ENCODE peak calls at places on chromosomes 3 and 15, in nine cellular contexts. One of them, this sample, is unnamed.

GRCh38 chr15:85318048-85318731 is 62.2 kb upstream of the AKAP13 start:
- DNase-seq in HFF-Myc: peak
- DNase-seq in left lung: no peak
- DNase-seq in cardiac fibroblast: peak
- DNase-seq in brain microvascular endothelial cell: peak
- DNase-seq in BJ: peak
- DNase-seq in astrocyte of the cerebellum: peak
- DNase-seq in A549: peak
- DNase-seq in PC-3: peak
- DNase-seq in this sample: peak

GRCh38 chr15:72813345-72814004 is 29.9 kb upstream of the ADPGK start:
- DNase-seq in BJ: no peak
- DNase-seq in brain microvascular endothelial cell: no peak
- DNase-seq in cardiac fibroblast: no peak
- DNase-seq in PC-3: peak
- DNase-seq in astrocyte of the cerebellum: no peak
- DNase-seq in A549: no peak
- DNase-seq in HFF-Myc: no peak
- DNase-seq in left lung: no peak
- DNase-seq in this sample: no peak

GRCh38 chr3:127747066-127747465 is 74.3 kb downstream of the ABTB1 start:
- DNase-seq in A549: no peak
- DNase-seq in left lung: no peak
- DNase-seq in cardiac fibroblast: no peak
- DNase-seq in brain microvascular endothelial cell: no peak
- DNase-seq in astrocyte of the cerebellum: no peak
- DNase-seq in BJ: no peak
- DNase-seq in HFF-Myc: no peak
- DNase-seq in PC-3: no peak
- DNase-seq in this sample: no peak

GRCh38 chr15:75861750-75862402 is 18.6 kb downstream of the UBE2Q2 start:
- DNase-seq in left lung: no peak
- DNase-seq in astrocyte of the cerebellum: no peak
- DNase-seq in BJ: no peak
- DNase-seq in A549: no peak
- DNase-seq in HFF-Myc: no peak
- DNase-seq in brain microvascular endothelial cell: peak
- DNase-seq in cardiac fibroblast: peak
- DNase-seq in PC-3: peak
- DNase-seq in this sample: peak

GRCh38 chr3:172461530-172462138 is 13.4 kb upstream of the GHSR start:
- DNase-seq in cardiac fibroblast: peak
- DNase-seq in brain microvascular endothelial cell: no peak
- DNase-seq in HFF-Myc: peak
- DNase-seq in astrocyte of the cerebellum: no peak
- DNase-seq in PC-3: peak
- DNase-seq in left lung: no peak
- DNase-seq in BJ: no peak
- DNase-seq in A549: peak
- DNase-seq in this sample: peak

GRCh38 chr3:44886561-44886960 is 12.2 kb downstream of the TGM4 start:
- DNase-seq in A549: peak
- DNase-seq in astrocyte of the cerebellum: no peak
- DNase-seq in cardiac fibroblast: peak
- DNase-seq in HFF-Myc: no peak
- DNase-seq in left lung: no peak
- DNase-seq in brain microvascular endothelial cell: no peak
- DNase-seq in PC-3: peak
- DNase-seq in BJ: no peak
- DNase-seq in this sample: peak

GRCh38 chr3:113825090-113825489 is 13.5 kb upstream of the GRAMD1C start:
- DNase-seq in PC-3: peak
- DNase-seq in cardiac fibroblast: peak
- DNase-seq in left lung: no peak
- DNase-seq in astrocyte of the cerebellum: no peak
- DNase-seq in brain microvascular endothelial cell: peak
- DNase-seq in BJ: no peak
- DNase-seq in A549: peak
- DNase-seq in HFF-Myc: no peak
- DNase-seq in this sample: peak

GRCh38 chr3:152260026-152260425 is 8.7 kb upstream of the MBNL1 start:
- DNase-seq in left lung: no peak
- DNase-seq in BJ: no peak
- DNase-seq in brain microvascular endothelial cell: peak
- DNase-seq in astrocyte of the cerebellum: no peak
- DNase-seq in PC-3: peak
- DNase-seq in A549: no peak
- DNase-seq in cardiac fibroblast: peak
- DNase-seq in HFF-Myc: no peak
- DNase-seq in this sample: peak

GRCh38 chr15:29348308-29348914 is 78.8 kb upstream of the NSMCE3 start:
- DNase-seq in astrocyte of the cerebellum: no peak
- DNase-seq in A549: no peak
- DNase-seq in BJ: no peak
- DNase-seq in PC-3: no peak
- DNase-seq in brain microvascular endothelial cell: no peak
- DNase-seq in HFF-Myc: no peak
- DNase-seq in cardiac fibroblast: no peak
- DNase-seq in left lung: no peak
- DNase-seq in this sample: no peak

GRCh38 chr3:118846176-118846575 is 188.5 kb downstream of the IGSF11 start:
- DNase-seq in A549: no peak
- DNase-seq in PC-3: no peak
- DNase-seq in cardiac fibroblast: no peak
- DNase-seq in brain microvascular endothelial cell: no peak
- DNase-seq in left lung: no peak
- DNase-seq in astrocyte of the cerebellum: no peak
- DNase-seq in BJ: no peak
- DNase-seq in HFF-Myc: no peak
- DNase-seq in this sample: no peak

GRCh38 chr3:53130179-53131135 is at the start of gene RFT1:
- DNase-seq in astrocyte of the cerebellum: peak
- DNase-seq in PC-3: peak
- DNase-seq in BJ: peak
- DNase-seq in A549: peak
- DNase-seq in brain microvascular endothelial cell: peak
- DNase-seq in left lung: peak
- DNase-seq in HFF-Myc: peak
- DNase-seq in cardiac fibroblast: peak
- DNase-seq in this sample: peak

GRCh38 chr15:85329561-85330421 is 50.6 kb upstream of the AKAP13 start:
- DNase-seq in left lung: no peak
- DNase-seq in BJ: no peak
- DNase-seq in HFF-Myc: peak
- DNase-seq in A549: peak
- DNase-seq in cardiac fibroblast: peak
- DNase-seq in PC-3: no peak
- DNase-seq in brain microvascular endothelial cell: peak
- DNase-seq in astrocyte of the cerebellum: no peak
- DNase-seq in this sample: peak

GRCh38 chr3:195183071-195183776 is 87.7 kb downstream of the XXYLT1 start:
- DNase-seq in left lung: no peak
- DNase-seq in HFF-Myc: no peak
- DNase-seq in cardiac fibroblast: peak
- DNase-seq in brain microvascular endothelial cell: no peak
- DNase-seq in BJ: no peak
- DNase-seq in astrocyte of the cerebellum: no peak
- DNase-seq in A549: no peak
- DNase-seq in PC-3: no peak
- DNase-seq in this sample: no peak

GRCh38 chr3:128563439-128563838 is 70.4 kb upstream of the GATA2 start:
- DNase-seq in HFF-Myc: no peak
- DNase-seq in brain microvascular endothelial cell: no peak
- DNase-seq in cardiac fibroblast: peak
- DNase-seq in astrocyte of the cerebellum: no peak
- DNase-seq in BJ: no peak
- DNase-seq in A549: no peak
- DNase-seq in left lung: no peak
- DNase-seq in PC-3: no peak
- DNase-seq in this sample: no peak

GRCh38 chr15:74390552-74391288 is 23.3 kb upstream of the CYP11A1 start:
- DNase-seq in BJ: no peak
- DNase-seq in HFF-Myc: no peak
- DNase-seq in brain microvascular endothelial cell: no peak
- DNase-seq in left lung: no peak
- DNase-seq in PC-3: no peak
- DNase-seq in astrocyte of the cerebellum: no peak
- DNase-seq in A549: no peak
- DNase-seq in cardiac fibroblast: no peak
- DNase-seq in this sample: no peak

GRCh38 chr15:101625980-101626379 is 26.2 kb downstream of the TM2D3 start:
- DNase-seq in A549: no peak
- DNase-seq in left lung: no peak
- DNase-seq in astrocyte of the cerebellum: no peak
- DNase-seq in cardiac fibroblast: peak
- DNase-seq in HFF-Myc: no peak
- DNase-seq in BJ: no peak
- DNase-seq in brain microvascular endothelial cell: no peak
- DNase-seq in PC-3: no peak
- DNase-seq in this sample: no peak

GRCh38 chr15:78915341-78916087 is 29.3 kb downstream of the CTSH start:
- DNase-seq in cardiac fibroblast: peak
- DNase-seq in astrocyte of the cerebellum: no peak
- DNase-seq in BJ: no peak
- DNase-seq in PC-3: no peak
- DNase-seq in HFF-Myc: no peak
- DNase-seq in left lung: peak
- DNase-seq in brain microvascular endothelial cell: no peak
- DNase-seq in A549: no peak
- DNase-seq in this sample: peak

GRCh38 chr3:115899050-115899449 is 275.7 kb downstream of the GAP43 start:
- DNase-seq in A549: no peak
- DNase-seq in brain microvascular endothelial cell: no peak
- DNase-seq in cardiac fibroblast: no peak
- DNase-seq in HFF-Myc: no peak
- DNase-seq in PC-3: no peak
- DNase-seq in BJ: no peak
- DNase-seq in astrocyte of the cerebellum: no peak
- DNase-seq in left lung: no peak
- DNase-seq in this sample: no peak

GRCh38 chr3:10515884-10516495 is 10.6 kb upstream of the ATP2B2 start:
- DNase-seq in cardiac fibroblast: no peak
- DNase-seq in HFF-Myc: no peak
- DNase-seq in astrocyte of the cerebellum: no peak
- DNase-seq in A549: no peak
- DNase-seq in left lung: no peak
- DNase-seq in PC-3: peak
- DNase-seq in BJ: no peak
- DNase-seq in brain microvascular endothelial cell: no peak
- DNase-seq in this sample: no peak
- TF ChIP-seq CTCF in cardiac fibroblast: no peak
- TF ChIP-seq CTCF in HFF-Myc: no peak
- TF ChIP-seq CTCF in astrocyte of the cerebellum: no peak
- TF ChIP-seq CTCF in A549: no peak
- TF ChIP-seq CTCF in left lung: no peak
- TF ChIP-seq CTCF in PC-3: peak
- TF ChIP-seq CTCF in BJ: no peak
- TF ChIP-seq CTCF in brain microvascular endothelial cell: peak
- TF ChIP-seq CTCF in this sample: no peak

DNA sequence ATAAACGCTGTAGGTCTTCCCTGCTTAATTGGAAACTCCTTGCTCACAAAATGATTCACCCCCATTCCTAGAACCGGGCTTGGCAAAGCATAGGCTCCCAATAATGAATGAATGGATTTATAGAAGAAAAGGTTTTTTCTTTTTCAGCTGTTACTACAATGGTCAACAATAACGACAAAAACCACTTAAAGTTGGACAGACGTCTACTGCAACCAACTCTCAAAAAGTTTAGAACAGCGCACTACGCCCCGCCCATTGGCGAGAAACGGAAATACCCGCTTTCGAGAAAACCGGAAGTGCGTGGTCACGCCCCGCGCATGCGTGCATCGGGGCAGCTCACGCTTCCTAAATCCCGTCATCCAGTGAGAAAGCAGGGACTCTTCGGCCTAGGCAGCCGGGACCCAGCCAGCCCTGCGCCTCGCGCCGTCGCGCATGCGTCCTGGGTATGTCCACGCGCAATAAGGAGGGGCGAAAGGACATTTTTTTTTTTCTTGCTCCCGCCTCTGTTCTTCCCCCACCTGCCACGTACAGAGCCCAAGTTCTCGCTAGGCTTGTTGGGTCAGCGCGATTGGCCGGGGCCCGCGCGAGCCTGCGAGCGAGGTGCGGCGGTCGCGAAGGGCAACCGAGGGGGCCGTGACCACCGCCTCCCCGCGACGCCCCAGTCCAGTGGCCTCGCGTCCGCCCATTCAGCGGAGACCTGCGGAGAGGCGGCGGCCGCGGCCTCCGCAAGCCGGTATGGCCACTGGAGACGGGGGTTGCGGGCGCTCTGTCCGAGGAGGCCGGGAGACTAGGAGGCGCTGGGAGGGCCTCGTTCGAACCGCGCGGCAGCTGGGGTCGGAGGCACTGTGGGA is at the start of gene TFG:
- DNase-seq in left lung: peak
- DNase-seq in HFF-Myc: peak
- DNase-seq in PC-3: peak
- DNase-seq in cardiac fibroblast: peak
- DNase-seq in astrocyte of the cerebellum: peak
- DNase-seq in BJ: peak
- DNase-seq in brain microvascular endothelial cell: peak
- DNase-seq in A549: peak
- DNase-seq in this sample: peak
- H3K4me3 ChIP-seq in left lung: peak
- H3K4me3 ChIP-seq in HFF-Myc: peak
- H3K4me3 ChIP-seq in PC-3: peak
- H3K4me3 ChIP-seq in cardiac fibroblast: peak
- H3K4me3 ChIP-seq in astrocyte of the cerebellum: peak
- H3K4me3 ChIP-seq in BJ: peak
- H3K4me3 ChIP-seq in brain microvascular endothelial cell: peak
- H3K4me3 ChIP-seq in A549: peak
- H3K4me3 ChIP-seq in this sample: peak

DNA sequence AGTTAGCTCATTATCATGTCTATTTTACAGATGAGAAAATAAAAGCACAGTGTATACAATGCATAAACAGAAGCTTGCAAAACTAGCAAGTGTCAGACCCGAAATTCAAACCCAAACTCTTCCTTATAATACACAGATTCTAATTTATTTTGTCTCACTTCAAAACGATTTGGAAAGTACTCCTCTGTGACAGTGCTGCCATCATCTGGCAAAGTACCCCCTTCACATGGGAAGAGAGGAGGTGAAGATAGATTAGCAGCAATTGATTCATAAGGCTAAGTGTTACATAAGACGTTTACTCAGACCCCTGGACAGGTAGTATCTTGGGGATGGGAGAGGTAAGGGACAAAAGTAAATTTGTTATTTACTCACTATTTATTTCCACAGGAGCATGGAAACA is 744.0 kb upstream of the SGO1 start:
- DNase-seq in astrocyte of the cerebellum: no peak
- DNase-seq in left lung: no peak
- DNase-seq in cardiac fibroblast: peak
- DNase-seq in brain microvascular endothelial cell: peak
- DNase-seq in BJ: no peak
- DNase-seq in PC-3: peak
- DNase-seq in A549: no peak
- DNase-seq in HFF-Myc: peak
- DNase-seq in this sample: peak
- TF ChIP-seq CTCF in astrocyte of the cerebellum: peak
- TF ChIP-seq CTCF in left lung: no peak
- TF ChIP-seq CTCF in cardiac fibroblast: peak
- TF ChIP-seq CTCF in brain microvascular endothelial cell: peak
- TF ChIP-seq CTCF in BJ: peak
- TF ChIP-seq CTCF in PC-3: peak
- TF ChIP-seq CTCF in A549: no peak
- TF ChIP-seq CTCF in HFF-Myc: peak
- TF ChIP-seq CTCF in this sample: peak

GRCh38 chr15:90903733-90904536 is 833 bp downstream of the MAN2A2 start:
- DNase-seq in left lung: no peak
- DNase-seq in HFF-Myc: no peak
- DNase-seq in A549: peak
- DNase-seq in brain microvascular endothelial cell: no peak
- DNase-seq in BJ: no peak
- DNase-seq in cardiac fibroblast: no peak
- DNase-seq in PC-3: peak
- DNase-seq in astrocyte of the cerebellum: peak
- DNase-seq in this sample: peak
- H3K4me3 ChIP-seq in left lung: peak
- H3K4me3 ChIP-seq in HFF-Myc: peak
- H3K4me3 ChIP-seq in A549: peak
- H3K4me3 ChIP-seq in brain microvascular endothelial cell: peak
- H3K4me3 ChIP-seq in BJ: peak
- H3K4me3 ChIP-seq in cardiac fibroblast: peak
- H3K4me3 ChIP-seq in PC-3: peak
- H3K4me3 ChIP-seq in astrocyte of the cerebellum: peak
- H3K4me3 ChIP-seq in this sample: peak

This sample was measured in choroid plexus epithelial cell.